ENCODE peak calls at places on chromosome 2, in five cellular contexts. One of them, this sample, is unnamed.

GRCh38 chr2:68387408-68388350 is 22.6 kb downstream of the PLEK start:
- DNase-seq in epithelial cell of esophagus: no peak
- DNase-seq in PC-3: no peak
- DNase-seq in fibroblast of lung: no peak
- DNase-seq in choroid plexus epithelial cell: no peak
- DNase-seq in this sample: no peak

GRCh38 chr2:71800106-71800809 is 346.9 kb downstream of the DYSF start:
- DNase-seq in epithelial cell of esophagus: no peak
- DNase-seq in PC-3: no peak
- DNase-seq in fibroblast of lung: no peak
- DNase-seq in choroid plexus epithelial cell: no peak
- DNase-seq in this sample: no peak

GRCh38 chr2:21423854-21424253 is 300.1 kb downstream of the TDRD15 start:
- DNase-seq in epithelial cell of esophagus: no peak
- DNase-seq in PC-3: no peak
- DNase-seq in fibroblast of lung: peak
- DNase-seq in choroid plexus epithelial cell: peak
- DNase-seq in this sample: no peak

GRCh38 chr2:8571792-8572499 is 109.9 kb upstream of the ID2 start:
- DNase-seq in epithelial cell of esophagus: no peak
- DNase-seq in PC-3: peak
- DNase-seq in fibroblast of lung: no peak
- DNase-seq in choroid plexus epithelial cell: no peak
- DNase-seq in this sample: no peak

GRCh38 chr2:189582140-189582825 is 1.7 kb upstream of the SLC40A1 start:
- DNase-seq in epithelial cell of esophagus: no peak
- DNase-seq in PC-3: no peak
- DNase-seq in fibroblast of lung: no peak
- DNase-seq in choroid plexus epithelial cell: no peak
- DNase-seq in this sample: no peak

GRCh38 chr2:37655442-37655841 is 16.0 kb downstream of the CDC42EP3 start:
- DNase-seq in epithelial cell of esophagus: peak
- DNase-seq in PC-3: no peak
- DNase-seq in fibroblast of lung: no peak
- DNase-seq in choroid plexus epithelial cell: no peak
- DNase-seq in this sample: no peak

GRCh38 chr2:222973237-222973636 is 78.8 kb upstream of the KCNE4 start:
- DNase-seq in epithelial cell of esophagus: peak
- DNase-seq in PC-3: peak
- DNase-seq in fibroblast of lung: peak
- DNase-seq in choroid plexus epithelial cell: no peak
- DNase-seq in this sample: no peak

GRCh38 chr2:217290467-217290866 is 430.6 kb upstream of the TNP1 start:
- DNase-seq in epithelial cell of esophagus: no peak
- DNase-seq in PC-3: no peak
- DNase-seq in fibroblast of lung: no peak
- DNase-seq in choroid plexus epithelial cell: no peak
- DNase-seq in this sample: no peak

GRCh38 chr2:148882051-148882450 is 7.0 kb downstream of the KIF5C start:
- DNase-seq in epithelial cell of esophagus: no peak
- DNase-seq in PC-3: no peak
- DNase-seq in fibroblast of lung: no peak
- DNase-seq in choroid plexus epithelial cell: no peak
- DNase-seq in this sample: no peak

GRCh38 chr2:199987586-199987985 is 32.2 kb downstream of the MAIP1 start:
- DNase-seq in epithelial cell of esophagus: no peak
- DNase-seq in PC-3: no peak
- DNase-seq in fibroblast of lung: no peak
- DNase-seq in choroid plexus epithelial cell: peak
- DNase-seq in this sample: no peak

GRCh38 chr2:67846341-67847070 is 216.3 kb downstream of the C1D start:
- DNase-seq in epithelial cell of esophagus: peak
- DNase-seq in PC-3: peak
- DNase-seq in fibroblast of lung: peak
- DNase-seq in choroid plexus epithelial cell: peak
- DNase-seq in this sample: peak

GRCh38 chr2:24124003-24124585 is 825 bp downstream of the FAM228B start:
- DNase-seq in epithelial cell of esophagus: no peak
- DNase-seq in PC-3: peak
- DNase-seq in fibroblast of lung: peak
- DNase-seq in choroid plexus epithelial cell: no peak
- DNase-seq in this sample: peak

GRCh38 chr2:44686561-44686960 is 254.9 kb upstream of the SIX3 start:
- DNase-seq in epithelial cell of esophagus: peak
- DNase-seq in PC-3: peak
- DNase-seq in fibroblast of lung: peak
- DNase-seq in choroid plexus epithelial cell: peak
- DNase-seq in this sample: peak

GRCh38 chr2:102224824-102225739 is 38.3 kb downstream of the IL1RL2 start:
- DNase-seq in epithelial cell of esophagus: peak
- DNase-seq in PC-3: no peak
- DNase-seq in fibroblast of lung: no peak
- DNase-seq in choroid plexus epithelial cell: no peak
- DNase-seq in this sample: no peak

GRCh38 chr2:233331536-233331935 is 22.8 kb upstream of the DGKD start:
- DNase-seq in epithelial cell of esophagus: no peak
- DNase-seq in PC-3: no peak
- DNase-seq in fibroblast of lung: no peak
- DNase-seq in choroid plexus epithelial cell: no peak
- DNase-seq in this sample: no peak

GRCh38 chr2:56519806-56520205 is 336.0 kb downstream of the CCDC85A start:
- DNase-seq in epithelial cell of esophagus: no peak
- DNase-seq in PC-3: peak
- DNase-seq in fibroblast of lung: no peak
- DNase-seq in choroid plexus epithelial cell: peak
- DNase-seq in this sample: peak

GRCh38 chr2:109174626-109175349 is 45.8 kb downstream of the SH3RF3 start:
- DNase-seq in epithelial cell of esophagus: no peak
- DNase-seq in PC-3: no peak
- DNase-seq in fibroblast of lung: peak
- DNase-seq in choroid plexus epithelial cell: no peak
- DNase-seq in this sample: no peak

GRCh38 chr2:230783101-230783500 is 70.5 kb downstream of the CAB39 start:
- DNase-seq in epithelial cell of esophagus: no peak
- DNase-seq in PC-3: no peak
- DNase-seq in fibroblast of lung: no peak
- DNase-seq in choroid plexus epithelial cell: no peak
- DNase-seq in this sample: no peak

GRCh38 chr2:2577366-2577765 is 246.3 kb upstream of the MYT1L start:
- DNase-seq in epithelial cell of esophagus: no peak
- DNase-seq in PC-3: no peak
- DNase-seq in fibroblast of lung: no peak
- DNase-seq in choroid plexus epithelial cell: no peak
- DNase-seq in this sample: no peak

GRCh38 chr2:200888719-200889625 is at the start of the genes NIF3L1 and PPIL3:
- DNase-seq in epithelial cell of esophagus: peak
- DNase-seq in PC-3: peak
- DNase-seq in fibroblast of lung: peak
- DNase-seq in choroid plexus epithelial cell: peak
- DNase-seq in this sample: peak

GRCh38 chr2:143903172-143903856 is 616.6 kb downstream of the ZEB2 start:
- DNase-seq in epithelial cell of esophagus: peak
- DNase-seq in PC-3: no peak
- DNase-seq in fibroblast of lung: peak
- DNase-seq in choroid plexus epithelial cell: peak
- DNase-seq in this sample: no peak

GRCh38 chr2:203670939-203671338 is 35.5 kb upstream of the CD28 start:
- DNase-seq in epithelial cell of esophagus: peak
- DNase-seq in PC-3: no peak
- DNase-seq in fibroblast of lung: peak
- DNase-seq in choroid plexus epithelial cell: peak
- DNase-seq in this sample: peak

GRCh38 chr2:85905187-85905666 is 16.4 kb upstream of the ST3GAL5 start:
- DNase-seq in epithelial cell of esophagus: no peak
- DNase-seq in PC-3: no peak
- DNase-seq in fibroblast of lung: no peak
- DNase-seq in choroid plexus epithelial cell: peak
- DNase-seq in this sample: peak

GRCh38 chr2:126874961-126875360 is 23.7 kb upstream of the TEX51 start:
- DNase-seq in epithelial cell of esophagus: no peak
- DNase-seq in PC-3: no peak
- DNase-seq in fibroblast of lung: no peak
- DNase-seq in choroid plexus epithelial cell: no peak
- DNase-seq in this sample: no peak

GRCh38 chr2:151762694-151763093 is 28.4 kb upstream of the NEB start:
- DNase-seq in epithelial cell of esophagus: no peak
- DNase-seq in PC-3: no peak
- DNase-seq in fibroblast of lung: no peak
- DNase-seq in choroid plexus epithelial cell: no peak
- DNase-seq in this sample: no peak

GRCh38 chr2:59184281-59185020 is 943.3 kb upstream of the FANCL start:
- DNase-seq in epithelial cell of esophagus: peak
- DNase-seq in PC-3: no peak
- DNase-seq in fibroblast of lung: peak
- DNase-seq in choroid plexus epithelial cell: peak
- DNase-seq in this sample: no peak

GRCh38 chr2:150480241-150480640 is 7.2 kb downstream of the RND3 start:
- DNase-seq in epithelial cell of esophagus: peak
- DNase-seq in PC-3: peak
- DNase-seq in fibroblast of lung: peak
- DNase-seq in choroid plexus epithelial cell: peak
- DNase-seq in this sample: peak

GRCh38 chr2:30503007-30503691 is 56.1 kb downstream of the LCLAT1 start:
- DNase-seq in epithelial cell of esophagus: no peak
- DNase-seq in PC-3: no peak
- DNase-seq in fibroblast of lung: peak
- DNase-seq in choroid plexus epithelial cell: peak
- DNase-seq in this sample: peak

GRCh38 chr2:239396881-239397681 is 3.7 kb downstream of the HDAC4 start:
- DNase-seq in epithelial cell of esophagus: peak
- DNase-seq in PC-3: no peak
- DNase-seq in fibroblast of lung: no peak
- DNase-seq in choroid plexus epithelial cell: peak
- DNase-seq in this sample: no peak

GRCh38 chr2:99670768-99671734 is 181.2 kb upstream of the REV1 start:
- DNase-seq in epithelial cell of esophagus: no peak
- DNase-seq in PC-3: no peak
- DNase-seq in fibroblast of lung: no peak
- DNase-seq in choroid plexus epithelial cell: no peak
- DNase-seq in this sample: no peak

GRCh38 chr2:241871538-241872312 is 2.2 kb downstream of the RTP5 start:
- DNase-seq in epithelial cell of esophagus: no peak
- DNase-seq in PC-3: no peak
- DNase-seq in fibroblast of lung: no peak
- DNase-seq in choroid plexus epithelial cell: no peak
- DNase-seq in this sample: no peak

GRCh38 chr2:234947556-234947955 is 4.3 kb upstream of the SH3BP4 start:
- DNase-seq in epithelial cell of esophagus: no peak
- DNase-seq in PC-3: no peak
- DNase-seq in fibroblast of lung: no peak
- DNase-seq in choroid plexus epithelial cell: no peak
- DNase-seq in this sample: no peak

GRCh38 chr2:70645733-70646420 is 92.3 kb upstream of the TGFA start:
- DNase-seq in epithelial cell of esophagus: peak
- DNase-seq in PC-3: peak
- DNase-seq in fibroblast of lung: no peak
- DNase-seq in choroid plexus epithelial cell: no peak
- DNase-seq in this sample: no peak
- TF ChIP-seq CTCF in epithelial cell of esophagus: peak
- TF ChIP-seq CTCF in PC-3: peak
- TF ChIP-seq CTCF in fibroblast of lung: no peak
- TF ChIP-seq CTCF in choroid plexus epithelial cell: peak
- TF ChIP-seq CTCF in this sample: no peak

DNA sequence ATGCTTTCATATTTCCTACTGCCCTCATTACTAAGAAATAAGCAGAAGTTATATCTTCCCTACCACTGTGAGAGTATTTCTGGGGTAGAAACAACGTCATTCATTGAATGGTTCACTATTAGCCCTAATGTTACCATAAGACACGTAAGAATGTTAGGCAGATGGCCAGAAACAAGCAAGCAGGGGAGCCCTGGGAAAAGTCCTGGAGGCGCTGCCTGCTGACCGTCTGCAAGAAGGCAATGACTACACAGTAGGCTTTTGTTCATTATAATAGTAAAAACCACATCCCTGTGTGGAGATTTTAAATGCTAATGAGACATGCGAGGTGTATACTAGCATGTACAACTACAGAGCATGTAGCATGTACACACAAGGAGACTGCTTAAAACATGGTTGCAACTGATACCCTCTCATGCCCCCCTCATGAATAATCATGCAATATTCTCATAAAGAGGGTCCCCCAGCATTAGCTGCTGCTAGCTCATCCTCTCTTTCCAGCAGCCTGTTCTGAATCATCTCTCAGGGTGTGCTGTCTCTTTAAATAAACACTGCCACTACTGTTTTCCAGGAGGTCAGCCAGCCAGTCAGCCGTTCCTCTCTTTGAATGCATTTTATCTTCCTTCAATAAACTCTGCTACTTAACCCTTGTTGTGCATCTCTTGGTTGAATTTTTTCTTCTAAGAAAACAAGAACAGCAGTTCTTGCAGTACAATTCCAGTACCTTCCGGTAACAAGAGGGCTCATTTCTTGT is 23.6 kb downstream of the SUCLG1 start:
- DNase-seq in epithelial cell of esophagus: no peak
- DNase-seq in PC-3: no peak
- DNase-seq in fibroblast of lung: peak
- DNase-seq in choroid plexus epithelial cell: peak
- DNase-seq in this sample: peak
- TF ChIP-seq CTCF in epithelial cell of esophagus: no peak
- TF ChIP-seq CTCF in PC-3: no peak
- TF ChIP-seq CTCF in fibroblast of lung: no peak
- TF ChIP-seq CTCF in choroid plexus epithelial cell: peak
- TF ChIP-seq CTCF in this sample: no peak

GRCh38 chr2:55062754-55063153 is 12.5 kb upstream of the RTN4 start:
- DNase-seq in epithelial cell of esophagus: no peak
- DNase-seq in PC-3: no peak
- DNase-seq in fibroblast of lung: no peak
- DNase-seq in choroid plexus epithelial cell: no peak
- DNase-seq in this sample: no peak
- TF ChIP-seq CTCF in epithelial cell of esophagus: no peak
- TF ChIP-seq CTCF in PC-3: no peak
- TF ChIP-seq CTCF in fibroblast of lung: no peak
- TF ChIP-seq CTCF in choroid plexus epithelial cell: no peak
- TF ChIP-seq CTCF in this sample: no peak

GRCh38 chr2:170991398-170992185 is 62.5 kb downstream of the GORASP2 start:
- DNase-seq in epithelial cell of esophagus: no peak
- DNase-seq in PC-3: no peak
- DNase-seq in fibroblast of lung: no peak
- DNase-seq in choroid plexus epithelial cell: no peak
- DNase-seq in this sample: no peak
- TF ChIP-seq CTCF in epithelial cell of esophagus: peak
- TF ChIP-seq CTCF in PC-3: peak
- TF ChIP-seq CTCF in fibroblast of lung: peak
- TF ChIP-seq CTCF in choroid plexus epithelial cell: peak
- TF ChIP-seq CTCF in this sample: no peak

DNA sequence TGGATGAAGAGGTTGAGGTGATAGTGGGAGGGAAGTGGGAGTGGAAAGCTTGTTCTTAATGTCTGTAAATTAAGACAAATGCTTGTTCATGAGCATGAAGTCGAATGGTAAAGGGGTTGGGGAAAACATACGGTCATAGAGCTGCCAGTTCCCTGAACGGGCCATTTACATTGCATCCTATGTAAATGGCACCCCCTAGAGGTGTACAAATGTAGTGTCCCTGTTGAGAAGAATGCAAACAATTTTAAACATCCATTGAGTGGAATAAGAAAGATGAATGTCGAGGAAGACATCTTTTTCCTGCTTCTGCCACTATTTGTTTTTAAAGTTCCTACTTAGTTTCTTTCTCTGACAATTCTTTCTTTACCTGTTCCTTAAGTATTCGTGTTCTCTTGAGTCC is 155.7 kb downstream of the RDH14 start:
- DNase-seq in epithelial cell of esophagus: peak
- DNase-seq in PC-3: no peak
- DNase-seq in fibroblast of lung: no peak
- DNase-seq in choroid plexus epithelial cell: no peak
- DNase-seq in this sample: no peak
- TF ChIP-seq CTCF in epithelial cell of esophagus: peak
- TF ChIP-seq CTCF in PC-3: peak
- TF ChIP-seq CTCF in fibroblast of lung: no peak
- TF ChIP-seq CTCF in choroid plexus epithelial cell: peak
- TF ChIP-seq CTCF in this sample: peak

This sample was measured in cardiac fibroblast.